ENCODE peak calls at places on chromosome 22, in seven cellular contexts. C is A549; T is stomach; Y is suprapubic skin; R is left ventricle myocardium inferior; W is CD8-positive, alpha-beta T cell; P is cardiac fibroblast. B is an unnamed sample.

GRCh38 chr22:37162221-37163095 is 12.7 kb upstream of the IL2RB start:
- DNase-seq in T (no peak), C (no peak), R (no peak), W (peak; percentile 77), Y (no peak), P (no peak), B (no peak)

GRCh38 chr22:24474649-24475048 is 20.5 kb upstream of the UPB1 start:
- DNase-seq in W (no peak), P (no peak), R (no peak), T (no peak), Y (no peak), C (no peak), B (no peak)

GRCh38 chr22:42207918-42208317 is 62.5 kb downstream of the TCF20 start:
- DNase-seq in T (no peak), P (no peak), Y (no peak), C (no peak), W (no peak), R (no peak), B (no peak)

GRCh38 chr22:46262449-46263207 is 515 bp downstream of the PKDREJ start:
- DNase-seq in C (no peak), R (peak; percentile 72), W (no peak), P (peak; percentile 49), Y (no peak), T (peak; percentile 65), B (peak; percentile 13)

GRCh38 chr22:37331811-37332536 is 49.7 kb downstream of the CYTH4 start:
- DNase-seq in C (no peak), R (no peak), P (no peak), Y (no peak), T (no peak), W (no peak), B (no peak)

GRCh38 chr22:24154826-24155225 is 26.5 kb upstream of the SUSD2 start:
- DNase-seq in C (no peak), W (no peak), T (no peak), P (no peak), R (no peak), Y (no peak), B (no peak)

GRCh38 chr22:22111983-22112382 is 129.4 kb upstream of the TOP3B start:
- DNase-seq in C (no peak), R (no peak), P (no peak), T (no peak), Y (no peak), W (no peak), B (no peak)

GRCh38 chr22:23384451-23384850 is 195.6 kb downstream of the IGLL1 start:
- DNase-seq in C (no peak), T (no peak), R (no peak), Y (no peak), W (no peak), P (no peak), B (no peak)

GRCh38 chr22:28594784-28595324 is 84.8 kb downstream of the TTC28 start:
- DNase-seq in P (peak; percentile 82), Y (no peak), R (no peak), W (no peak), T (no peak), C (peak; percentile 9), B (peak; percentile 63)

GRCh38 chr22:38325575-38325974 is 8.3 kb upstream of the CSNK1E start:
- DNase-seq in C (no peak), W (no peak), R (no peak), Y (no peak), T (no peak), P (no peak), B (no peak)

GRCh38 chr22:22552630-22553029 is 6.4 kb downstream of the PRAME start:
- DNase-seq in W (no peak), C (no peak), T (no peak), R (no peak), P (no peak), Y (no peak), B (no peak)

GRCh38 chr22:36359172-36359973 is 28.4 kb downstream of the MYH9 start:
- DNase-seq in C (no peak), T (no peak), W (no peak), R (no peak), Y (no peak), P (no peak), B (no peak)

GRCh38 chr22:47055921-47056320 is 293.5 kb downstream of the TBC1D22A start:
- DNase-seq in R (no peak), Y (peak; percentile 45), C (no peak), T (no peak), W (no peak), P (no peak), B (no peak)

GRCh38 chr22:39177456-39177775 is 24.9 kb upstream of the CBX7 start:
- DNase-seq in T (no peak), C (no peak), P (peak; percentile 18), Y (no peak), R (no peak), W (no peak), B (no peak)

GRCh38 chr22:48886604-48887393 is 940.9 kb downstream of the BRD1 start:
- DNase-seq in P (no peak), C (no peak), R (peak; percentile 11), Y (no peak), W (no peak), T (no peak), B (no peak)

GRCh38 chr22:23256986-23257888 is 76.9 kb downstream of the BCR start:
- DNase-seq in T (peak; percentile 61), P (peak; percentile 49), R (peak; percentile 70), C (no peak), Y (peak; percentile 83), W (no peak), B (peak; percentile 31)

GRCh38 chr22:23293720-23294119 is 113.4 kb downstream of the BCR start:
- DNase-seq in P (no peak), W (no peak), R (no peak), T (no peak), C (no peak), Y (no peak), B (no peak)

GRCh38 chr22:35465109-35465701 is 65.3 kb downstream of the MCM5 start:
- DNase-seq in R (peak; percentile 68), C (no peak), W (no peak), T (no peak), P (no peak), Y (no peak), B (no peak)

DNA sequence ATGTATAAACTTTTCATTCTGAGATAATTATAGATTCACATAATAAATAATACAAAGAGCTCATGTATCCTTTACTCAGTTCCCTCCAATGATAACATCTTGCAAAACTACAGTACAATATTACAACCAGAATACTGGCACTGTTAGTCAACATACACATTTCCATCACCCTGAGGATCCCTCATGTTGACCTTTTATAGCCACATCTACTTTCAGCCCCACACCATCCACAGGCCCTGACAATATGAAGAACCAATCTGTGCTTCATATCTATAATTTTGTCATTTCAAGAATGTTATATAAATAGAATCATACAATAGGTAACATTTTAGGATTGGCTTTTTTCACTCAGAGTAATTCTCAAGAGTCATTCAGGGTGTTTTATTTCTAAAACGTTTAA is 115.5 kb downstream of the MRTFA start:
- DNase-seq in C (no peak), W (no peak), P (no peak), R (no peak), T (no peak), Y (no peak), B (no peak)
- H3K4me3 ChIP-seq in C (no peak overlapping the region), W (no peak overlapping the region), P (no peak overlapping the region), R (no peak overlapping the region), T (no peak overlapping the region), Y (no peak overlapping the region), B (no peak overlapping the region)

GRCh38 chr22:43777204-43777671 is 34.9 kb downstream of the EFCAB6 start:
- DNase-seq in C (no peak), R (no peak), P (peak; percentile 60), Y (no peak), W (no peak), T (no peak), B (peak; percentile 86)
- TF ChIP-seq CTCF in C (no peak), R (no peak), P (no peak), Y (no peak), W (no peak), T (no peak), B (peak; percentile 15)

GRCh38 chr22:31125521-31126117 is 2.9 kb downstream of the INPP5J start:
- DNase-seq in R (no peak), P (no peak), W (no peak), T (no peak), C (no peak), Y (no peak), B (no peak)

GRCh38 chr22:31126869-31127175 is 4.1 kb downstream of the INPP5J start:
- DNase-seq in C (no peak), P (no peak), W (no peak), Y (no peak), T (no peak), R (no peak), B (no peak)

GRCh38 chr22:31126128-31126868 is 3.5 kb downstream of the INPP5J start:
- DNase-seq in W (no peak), P (no peak), R (no peak), T (no peak), Y (no peak), C (no peak), B (no peak)

GRCh38 chr22:31128156-31128555 is 5.4 kb downstream of the INPP5J start:
- DNase-seq in W (no peak), Y (no peak), C (no peak), P (no peak), T (no peak), R (no peak), B (no peak)

DNA sequence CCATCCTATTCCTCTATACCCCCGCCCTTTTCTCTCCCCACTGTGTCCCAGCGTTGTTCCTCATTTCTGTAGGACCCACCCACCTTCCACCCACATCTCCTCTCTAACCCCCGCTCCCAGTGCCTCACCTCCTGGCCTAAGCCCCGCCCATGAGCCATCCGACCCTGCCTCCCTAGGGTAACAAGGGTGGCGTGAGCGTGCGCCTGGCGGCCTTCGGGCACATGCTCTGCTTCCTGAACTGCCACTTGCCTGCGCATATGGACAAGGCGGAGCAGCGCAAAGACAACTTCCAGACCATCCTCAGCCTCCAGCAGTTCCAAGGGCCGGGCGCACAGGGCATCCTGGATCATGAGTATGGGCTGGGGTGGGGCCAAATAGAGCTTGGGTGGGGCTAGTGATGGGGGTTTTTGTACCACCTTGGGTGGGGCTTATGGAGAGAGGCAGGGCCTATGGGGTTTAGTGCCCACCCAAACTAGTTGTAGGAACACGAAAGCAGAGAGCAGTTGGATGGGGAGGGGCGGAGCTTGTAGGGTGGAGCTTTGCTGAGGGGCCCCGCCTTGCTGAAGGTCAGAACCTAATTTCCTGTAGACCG is 4.5 kb downstream of the INPP5J start:
- DNase-seq in T (no peak), P (no peak), C (no peak), W (no peak), Y (no peak), R (no peak), B (no peak)
- H3K4me3 ChIP-seq in T (no peak overlapping the region), P (no peak overlapping the region), C (no peak overlapping the region), W (no peak overlapping the region), Y (no peak overlapping the region), R (no peak overlapping the region), B (no peak overlapping the region)

GRCh38 chr22:40818192-40818746 is 877 bp downstream of the SLC25A17 start:
- DNase-seq in C (no peak), W (no peak), P (no peak), R (no peak), T (no peak), Y (no peak), B (no peak)

GRCh38 chr22:40817737-40818136 is 1.4 kb downstream of the SLC25A17 start:
- DNase-seq in C (no peak), R (no peak), Y (no peak), T (no peak), W (no peak), P (no peak), B (no peak)

GRCh38 chr22:40818747-40819662 is at the start of gene SLC25A17:
- DNase-seq in W (peak; percentile 86), T (peak; percentile 93), P (peak; percentile 75), Y (peak; percentile 93), C (peak; percentile 78), R (peak; percentile 90), B (peak; percentile 69)

GRCh38 chr22:40813912-40814315 is 5.2 kb downstream of the SLC25A17 start:
- DNase-seq in W (no peak), T (no peak), C (no peak), P (no peak), R (no peak), Y (no peak), B (no peak)

GRCh38 chr22:40819741-40820140 is 595 bp upstream of the SLC25A17 start:
- DNase-seq in R (no peak), C (no peak), W (no peak), T (no peak), P (peak; percentile 52), Y (no peak), B (peak; percentile 34)
- TF ChIP-seq CTCF in R (no peak), C (no peak), W (no peak), T (no peak), P (no peak), Y (no peak), B (no peak)

B was measured in bronchial epithelial cell.